ENCODE peak calls at places on chromosomes 3 and 15, in eight cellular contexts. E, R, B, W, H, T, S and Y are unnamed samples.

GRCh38 chr15:57237282-57237642 is 139.0 kb upstream of the CGNL1 start:
- DNase-seq in E (no peak), R (no peak), B (peak; percentile 93), W (no peak), H (no peak), T (no peak), S (no peak), Y (no peak)

GRCh38 chr3:118817748-118818165 is 216.9 kb downstream of the IGSF11 start:
- DNase-seq in E (peak; percentile 56), R (peak; percentile 70), B (peak; percentile 82), W (peak; percentile 55), H (peak; percentile 49), T (peak; percentile 44), S (peak; percentile 49), Y (no peak)

GRCh38 chr15:25469377-25469776 is 30.6 kb upstream of the UBE3A start:
- DNase-seq in E (peak; percentile 26), R (no peak), B (no peak), W (no peak), H (no peak), T (no peak), S (no peak), Y (no peak)

GRCh38 chr15:40543631-40544294 is 21.1 kb downstream of the CCDC32 start:
- DNase-seq in E (no peak), R (no peak), B (no peak), W (no peak), H (peak; percentile 35), T (peak; percentile 39), S (peak; percentile 51), Y (no peak)

GRCh38 chr3:152742368-152743347 is 92.3 kb upstream of the P2RY1 start:
- DNase-seq in E (peak; percentile 38), R (no peak), B (no peak), W (no peak), H (no peak), T (no peak), S (no peak), Y (no peak)

GRCh38 chr3:141170678-141171295 is 60.8 kb upstream of the PXYLP1 start:
- DNase-seq in E (no peak), R (no peak), B (no peak), W (no peak), H (no peak), T (no peak), S (no peak), Y (no peak)

GRCh38 chr3:47019201-47019600 is 39.7 kb downstream of the NBEAL2 start:
- DNase-seq in E (peak; percentile 9), R (no peak), B (no peak), W (no peak), H (peak; percentile 55), T (peak; percentile 51), S (peak; percentile 47), Y (no peak)

GRCh38 chr15:49860101-49860500 is 239.3 kb downstream of the DTWD1 start:
- DNase-seq in E (peak; percentile 93), R (no peak), B (no peak), W (no peak), H (no peak), T (no peak), S (no peak), Y (no peak)

GRCh38 chr3:175273573-175273972 is 414.4 kb downstream of the NAALADL2 start:
- DNase-seq in E (no peak), R (no peak), B (no peak), W (no peak), H (no peak), T (no peak), S (no peak), Y (no peak)

GRCh38 chr3:61331937-61332590 is 80.8 kb upstream of the FHIT start:
- DNase-seq in E (no peak), R (no peak), B (peak; percentile 50), W (no peak), H (no peak), T (no peak), S (no peak), Y (no peak)

GRCh38 chr15:88470625-88471372 is 3.3 kb downstream of the MRPS11 start:
- DNase-seq in E (no peak), R (no peak), B (no peak), W (no peak), H (no peak), T (no peak), S (no peak), Y (no peak)

GRCh38 chr15:52191207-52191606 is at the start of gene GNB5:
- DNase-seq in E (no peak), R (no peak), B (peak; percentile 10), W (no peak), H (no peak), T (no peak), S (no peak), Y (no peak)

GRCh38 chr15:50685976-50686467 is 575 bp downstream of the TRPM7 start:
- DNase-seq in E (peak; percentile 39), R (peak; percentile 64), B (peak; percentile 83), W (peak; percentile 66), H (peak; percentile 83), T (peak; percentile 79), S (peak; percentile 79), Y (peak; percentile 34)

GRCh38 chr15:100714034-100714748 is 111.8 kb downstream of the ASB7 start:
- DNase-seq in E (no peak), R (no peak), B (no peak), W (no peak), H (no peak), T (no peak), S (no peak), Y (no peak)

GRCh38 chr3:19232566-19232965 is 84.3 kb downstream of the KCNH8 start:
- DNase-seq in E (no peak), R (no peak), B (no peak), W (no peak), H (no peak), T (no peak), S (no peak), Y (no peak)

GRCh38 chr3:128075516-128076464 is 23.6 kb downstream of the SEC61A1 start:
- DNase-seq in E (peak; percentile 82), R (peak; percentile 77), B (peak; percentile 95), W (peak; percentile 95), H (peak; percentile 90), T (peak; percentile 89), S (peak; percentile 90), Y (peak; percentile 87)

GRCh38 chr15:55587321-55588069 is 650 bp downstream of the PYGO1 start:
- DNase-seq in E (peak; percentile 49), R (peak; percentile 59), B (peak; percentile 79), W (peak; percentile 71), H (peak; percentile 60), T (no peak), S (no peak), Y (peak; percentile 73)

GRCh38 chr3:122843604-122844003 is 48.7 kb downstream of the SLC49A4 start:
- DNase-seq in E (no peak), R (no peak), B (no peak), W (no peak), H (no peak), T (no peak), S (no peak), Y (no peak)

DNA sequence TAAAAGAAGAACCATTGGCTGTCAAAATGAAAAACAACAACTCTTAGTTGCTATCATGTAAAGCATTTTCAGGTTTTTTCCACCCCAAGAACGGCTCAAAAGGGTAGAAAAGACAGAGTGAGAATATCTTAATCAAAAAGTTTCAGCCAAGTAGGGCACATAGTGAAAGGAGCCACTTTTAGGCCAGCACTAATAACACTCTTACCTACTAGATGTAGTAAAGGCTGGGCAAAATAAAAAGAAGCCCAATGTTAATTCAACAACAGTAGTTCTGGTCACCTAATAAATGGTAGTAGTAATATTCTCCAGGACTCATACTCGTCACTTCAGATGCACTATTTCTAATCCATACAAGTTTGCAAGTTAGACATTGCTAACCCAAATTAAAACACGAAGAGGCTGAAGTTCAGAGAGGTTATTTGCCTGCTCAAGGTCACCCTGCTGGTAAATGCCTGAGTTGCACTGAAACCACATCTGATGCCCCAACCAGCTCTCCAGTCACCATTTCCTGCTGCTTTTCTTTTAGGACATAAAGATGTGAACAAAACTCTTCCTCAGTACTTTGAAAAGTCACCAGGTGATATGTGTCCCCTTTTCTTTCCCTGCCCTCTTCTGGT is 7.5 kb downstream of the GOLIM4 start:
- DNase-seq in E (no peak), R (peak; percentile 27), B (peak; percentile 15), W (peak; percentile 9), H (no peak), T (peak; percentile 16), S (peak; percentile 18), Y (no peak)
- TF ChIP-seq CTCF in E (peak; percentile 36), R (no peak), B (peak; percentile 43), W (peak; percentile 40), H (peak; percentile 29), T (peak; percentile 28), S (no peak), Y (no peak)

GRCh38 chr3:6737223-6737994 is 123.5 kb upstream of the GRM7 start:
- DNase-seq in E (no peak), R (no peak), B (no peak), W (no peak), H (no peak), T (no peak), S (no peak), Y (no peak)
- TF ChIP-seq CTCF in E (no peak), R (no peak), B (no peak), W (no peak), H (no peak), T (no peak), S (no peak), Y (no peak)

DNA sequence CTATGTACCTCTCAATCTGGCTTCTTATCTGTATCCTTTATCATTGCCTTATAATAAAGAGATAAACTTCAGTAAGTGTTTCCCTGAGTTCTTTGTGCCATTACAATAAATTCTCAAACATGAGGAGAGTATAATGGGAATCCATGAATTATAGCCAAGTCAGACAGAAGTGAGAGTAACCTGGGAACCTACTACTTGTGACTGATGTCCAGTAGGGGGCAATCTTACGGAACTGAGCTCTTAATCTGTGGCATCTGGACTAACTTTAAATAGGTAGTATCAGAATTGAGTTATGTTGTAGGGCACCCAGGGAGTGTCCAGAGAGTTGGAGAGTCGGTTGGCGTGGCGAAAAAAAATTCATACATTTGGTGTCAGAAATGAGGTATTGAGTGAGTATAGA is 542.6 kb downstream of the ZBBX start:
- DNase-seq in E (peak; percentile 8), R (peak; percentile 6), B (peak; percentile 66), W (peak; percentile 9), H (peak; percentile 20), T (peak; percentile 12), S (no peak), Y (no peak)
- TF ChIP-seq CTCF in E (peak; percentile 17), R (no peak), B (peak; percentile 79), W (peak; percentile 54), H (peak; percentile 34), T (no peak), S (peak; percentile 35), Y (peak; percentile 41)

GRCh38 chr3:59808431-59808830 is 758.6 kb upstream of the CFAP20DC start:
- DNase-seq in E (no peak), R (no peak), B (no peak), W (no peak), H (no peak), T (no peak), S (no peak), Y (no peak)

GRCh38 chr3:59812778-59813558 is 763.1 kb upstream of the CFAP20DC start:
- DNase-seq in E (no peak), R (no peak), B (peak; percentile 24), W (no peak), H (no peak), T (no peak), S (no peak), Y (no peak)

GRCh38 chr3:59809016-59809415 is 759.2 kb upstream of the CFAP20DC start:
- DNase-seq in E (peak; percentile 90), R (peak; percentile 5), B (no peak), W (no peak), H (no peak), T (no peak), S (no peak), Y (no peak)

GRCh38 chr3:59812188-59812587 is 762.4 kb upstream of the CFAP20DC start:
- DNase-seq in E (no peak), R (no peak), B (no peak), W (no peak), H (no peak), T (no peak), S (no peak), Y (no peak)

GRCh38 chr3:59809750-59810444 is 760.1 kb upstream of the CFAP20DC start:
- DNase-seq in E (peak; percentile 69), R (peak; percentile 43), B (no peak), W (no peak), H (peak; percentile 17), T (peak; percentile 10), S (peak; percentile 6), Y (no peak)
- TF ChIP-seq CTCF in E (peak; percentile 56), R (peak; percentile 39), B (peak; percentile 32), W (no peak), H (no peak), T (peak; percentile 2), S (no peak), Y (peak; percentile 53)